ENCODE peak calls at places on chromosomes 5 and 9, in six cellular contexts. One of them, this sample, is unnamed.

GRCh38 chr9:129414377-129415021 is 206.4 kb downstream of the C9orf50 start:
- DNase-seq in IMR-90: peak; percentile 63
- DNase-seq in MM.1S: no peak
- DNase-seq in mammary epithelial cell: peak; percentile 7
- DNase-seq in lower leg skin: peak; percentile 92
- DNase-seq in PC-3: no peak
- DNase-seq in this sample: peak; percentile 29

GRCh38 chr5:146919304-146919703 is 40.7 kb upstream of the PPP2R2B start:
- DNase-seq in IMR-90: no peak
- DNase-seq in MM.1S: peak; percentile 30
- DNase-seq in mammary epithelial cell: no peak
- DNase-seq in lower leg skin: no peak
- DNase-seq in PC-3: no peak
- DNase-seq in this sample: no peak

GRCh38 chr9:121814594-121814993 is 163.2 kb downstream of the DAB2IP start:
- DNase-seq in IMR-90: no peak
- DNase-seq in MM.1S: no peak
- DNase-seq in mammary epithelial cell: no peak
- DNase-seq in lower leg skin: peak; percentile 40
- DNase-seq in PC-3: no peak
- DNase-seq in this sample: no peak

GRCh38 chr9:38141751-38142150 is 72.7 kb upstream of the SHB start:
- DNase-seq in IMR-90: peak; percentile 83
- DNase-seq in MM.1S: no peak
- DNase-seq in mammary epithelial cell: peak; percentile 70
- DNase-seq in lower leg skin: no peak
- DNase-seq in PC-3: peak; percentile 61
- DNase-seq in this sample: peak; percentile 35

GRCh38 chr9:132670816-132671371 is 630 bp downstream of the GTF3C4 start:
- DNase-seq in IMR-90: peak; percentile 13
- DNase-seq in MM.1S: peak; percentile 44
- DNase-seq in mammary epithelial cell: peak; percentile 37
- DNase-seq in lower leg skin: no peak
- DNase-seq in PC-3: peak; percentile 4
- DNase-seq in this sample: peak; percentile 36

GRCh38 chr5:59842999-59843398 is 50.5 kb downstream of the PDE4D start:
- DNase-seq in IMR-90: peak; percentile 59
- DNase-seq in MM.1S: no peak
- DNase-seq in mammary epithelial cell: no peak
- DNase-seq in lower leg skin: no peak
- DNase-seq in PC-3: no peak
- DNase-seq in this sample: peak; percentile 58

GRCh38 chr5:61409568-61409967 is 77.5 kb downstream of the ZSWIM6 start:
- DNase-seq in IMR-90: peak; percentile 96
- DNase-seq in MM.1S: no peak
- DNase-seq in mammary epithelial cell: peak; percentile 88
- DNase-seq in lower leg skin: no peak
- DNase-seq in PC-3: peak; percentile 87
- DNase-seq in this sample: peak; percentile 81

GRCh38 chr9:111952559-111952958 is 55.9 kb downstream of the UGCG start:
- DNase-seq in IMR-90: peak; percentile 96
- DNase-seq in MM.1S: no peak
- DNase-seq in mammary epithelial cell: peak; percentile 93
- DNase-seq in lower leg skin: peak; percentile 57
- DNase-seq in PC-3: peak; percentile 67
- DNase-seq in this sample: peak; percentile 85

GRCh38 chr9:131839281-131840084 is 99.6 kb upstream of the RAPGEF1 start:
- DNase-seq in IMR-90: peak; percentile 65
- DNase-seq in MM.1S: no peak
- DNase-seq in mammary epithelial cell: peak; percentile 79
- DNase-seq in lower leg skin: no peak
- DNase-seq in PC-3: peak; percentile 74
- DNase-seq in this sample: peak; percentile 89

GRCh38 chr9:76136986-76137385 is 246.5 kb downstream of the PCSK5 start:
- DNase-seq in IMR-90: peak; percentile 81
- DNase-seq in MM.1S: no peak
- DNase-seq in mammary epithelial cell: peak; percentile 62
- DNase-seq in lower leg skin: no peak
- DNase-seq in PC-3: no peak
- DNase-seq in this sample: peak; percentile 65

GRCh38 chr5:178086266-178086665 is 27.1 kb upstream of the N4BP3 start:
- DNase-seq in IMR-90: no peak
- DNase-seq in MM.1S: no peak
- DNase-seq in mammary epithelial cell: peak; percentile 64
- DNase-seq in lower leg skin: no peak
- DNase-seq in PC-3: peak; percentile 43
- DNase-seq in this sample: peak; percentile 64

GRCh38 chr9:13432914-13433313 is 153.4 kb upstream of the MPDZ start:
- DNase-seq in IMR-90: no peak
- DNase-seq in MM.1S: no peak
- DNase-seq in mammary epithelial cell: no peak
- DNase-seq in lower leg skin: no peak
- DNase-seq in PC-3: peak; percentile 54
- DNase-seq in this sample: peak; percentile 67

GRCh38 chr9:126880947-126881332 is 20.5 kb downstream of the ZBTB34 start:
- DNase-seq in IMR-90: no peak
- DNase-seq in MM.1S: no peak
- DNase-seq in mammary epithelial cell: no peak
- DNase-seq in lower leg skin: no peak
- DNase-seq in PC-3: no peak
- DNase-seq in this sample: no peak

GRCh38 chr9:89919171-89919681 is 314.4 kb downstream of the GADD45G start:
- DNase-seq in IMR-90: no peak
- DNase-seq in MM.1S: peak; percentile 54
- DNase-seq in mammary epithelial cell: no peak
- DNase-seq in lower leg skin: peak; percentile 69
- DNase-seq in PC-3: no peak
- DNase-seq in this sample: no peak

GRCh38 chr5:113147088-113147487 is 170.5 kb downstream of the DCP2 start:
- DNase-seq in IMR-90: peak; percentile 99
- DNase-seq in MM.1S: no peak
- DNase-seq in mammary epithelial cell: peak; percentile 76
- DNase-seq in lower leg skin: no peak
- DNase-seq in PC-3: no peak
- DNase-seq in this sample: peak; percentile 77

GRCh38 chr5:122295138-122295537 is 16.9 kb upstream of the SNCAIP start:
- DNase-seq in IMR-90: no peak
- DNase-seq in MM.1S: peak; percentile 58
- DNase-seq in mammary epithelial cell: peak; percentile 3
- DNase-seq in lower leg skin: no peak
- DNase-seq in PC-3: peak; percentile 23
- DNase-seq in this sample: no peak

GRCh38 chr5:35924122-35924949 is 14.1 kb downstream of the CAPSL start:
- DNase-seq in IMR-90: peak; percentile 85
- DNase-seq in MM.1S: no peak
- DNase-seq in mammary epithelial cell: peak; percentile 79
- DNase-seq in lower leg skin: no peak
- DNase-seq in PC-3: peak; percentile 72
- DNase-seq in this sample: peak; percentile 41

GRCh38 chr5:154590093-154590724 is 112.2 kb upstream of the HAND1 start:
- DNase-seq in IMR-90: no peak
- DNase-seq in MM.1S: no peak
- DNase-seq in mammary epithelial cell: no peak
- DNase-seq in lower leg skin: no peak
- DNase-seq in PC-3: no peak
- DNase-seq in this sample: no peak

GRCh38 chr5:163585206-163585605 is 79.8 kb downstream of the MAT2B start:
- DNase-seq in IMR-90: peak; percentile 95
- DNase-seq in MM.1S: no peak
- DNase-seq in mammary epithelial cell: peak; percentile 79
- DNase-seq in lower leg skin: no peak
- DNase-seq in PC-3: peak; percentile 67
- DNase-seq in this sample: peak; percentile 69

GRCh38 chr9:95091971-95092320 is 225.6 kb downstream of the FANCC start:
- DNase-seq in IMR-90: peak; percentile 44
- DNase-seq in MM.1S: no peak
- DNase-seq in mammary epithelial cell: no peak
- DNase-seq in lower leg skin: no peak
- DNase-seq in PC-3: peak; percentile 53
- DNase-seq in this sample: peak; percentile 37

GRCh38 chr5:139698461-139699146 is 50.5 kb downstream of the CXXC5 start:
- DNase-seq in IMR-90: peak; percentile 74
- DNase-seq in MM.1S: no peak
- DNase-seq in mammary epithelial cell: peak; percentile 15
- DNase-seq in lower leg skin: peak; percentile 97
- DNase-seq in PC-3: no peak
- DNase-seq in this sample: peak; percentile 57

DNA sequence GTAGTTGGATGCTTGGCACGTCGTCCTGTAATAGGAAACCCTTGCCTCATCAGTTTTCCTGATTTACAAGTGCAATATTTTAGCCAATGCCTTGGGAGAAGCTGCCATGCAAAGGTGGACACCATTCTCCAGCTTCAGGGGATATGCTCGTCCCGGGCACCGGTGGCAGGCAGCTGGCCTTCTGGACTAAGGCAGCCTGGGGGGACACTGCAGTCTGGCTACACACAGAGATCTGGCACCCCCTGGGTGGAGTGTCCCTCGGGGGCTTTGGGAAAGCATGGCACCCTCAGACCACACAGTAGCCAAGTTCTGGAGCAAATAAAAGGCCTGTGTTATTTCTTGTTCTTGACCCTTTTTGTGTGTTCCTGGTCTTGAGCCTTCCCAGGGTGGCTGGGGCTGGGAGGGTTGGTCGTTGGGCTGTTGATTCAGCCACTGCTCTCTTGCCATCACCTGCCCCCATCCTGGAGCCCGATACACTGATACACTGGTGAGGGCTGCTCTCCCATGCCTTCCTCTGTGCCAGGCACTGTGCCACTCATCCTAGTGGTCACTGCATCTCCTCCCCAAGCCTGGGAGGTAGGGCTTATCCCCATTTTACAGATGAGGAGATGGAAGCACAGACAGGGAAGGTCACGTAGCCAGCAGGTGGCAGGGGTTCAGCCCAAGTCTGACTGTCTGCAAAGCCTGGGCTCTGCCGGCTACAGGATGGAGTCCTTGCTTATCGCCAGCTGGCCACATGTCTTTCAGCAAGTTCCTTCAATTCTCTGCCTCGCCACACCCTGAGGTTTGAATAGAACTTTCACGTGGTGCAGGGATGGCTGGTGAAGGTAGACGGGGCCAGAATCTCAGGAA is 134.1 kb downstream of the RGS3 start:
- DNase-seq in IMR-90: no peak
- DNase-seq in MM.1S: no peak
- DNase-seq in mammary epithelial cell: no peak
- DNase-seq in lower leg skin: no peak
- DNase-seq in PC-3: no peak
- DNase-seq in this sample: no peak
- H3K4me3 ChIP-seq in IMR-90: no peak overlapping the region
- H3K4me3 ChIP-seq in MM.1S: no peak overlapping the region
- H3K4me3 ChIP-seq in mammary epithelial cell: no peak overlapping the region
- H3K4me3 ChIP-seq in lower leg skin: no peak overlapping the region
- H3K4me3 ChIP-seq in PC-3: no peak overlapping the region
- H3K4me3 ChIP-seq in this sample: no peak overlapping the region

DNA sequence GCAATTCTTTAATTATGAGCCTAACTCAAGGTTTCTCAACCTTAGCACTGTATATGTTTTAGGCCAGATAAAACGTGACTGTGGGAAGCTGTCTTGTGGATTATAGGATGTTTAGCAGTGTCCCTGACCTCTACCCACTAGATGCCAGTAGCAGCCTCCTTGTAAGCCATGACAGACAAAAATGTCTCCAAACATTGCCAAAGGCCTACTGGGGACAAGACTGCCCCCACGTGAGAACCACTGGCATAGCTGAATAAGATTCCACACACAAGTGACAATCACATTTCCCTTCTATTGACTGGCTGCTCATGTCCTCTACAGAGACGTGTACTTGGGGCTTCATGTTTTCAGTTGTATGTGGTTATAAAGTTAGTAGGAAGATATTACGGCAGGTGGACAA is 55.4 kb downstream of the GOLM1 start:
- DNase-seq in IMR-90: no peak
- DNase-seq in MM.1S: no peak
- DNase-seq in mammary epithelial cell: no peak
- DNase-seq in lower leg skin: peak; percentile 23
- DNase-seq in PC-3: peak; percentile 16
- DNase-seq in this sample: peak; percentile 9
- TF ChIP-seq CTCF in IMR-90: no peak
- TF ChIP-seq CTCF in MM.1S: no peak
- TF ChIP-seq CTCF in mammary epithelial cell: peak; percentile 9
- TF ChIP-seq CTCF in lower leg skin: no peak
- TF ChIP-seq CTCF in PC-3: peak; percentile 38
- TF ChIP-seq CTCF in this sample: no peak

GRCh38 chr9:133978226-133979123 is 13.6 kb downstream of the VAV2 start:
- DNase-seq in IMR-90: no peak
- DNase-seq in MM.1S: no peak
- DNase-seq in mammary epithelial cell: no peak
- DNase-seq in lower leg skin: no peak
- DNase-seq in PC-3: no peak
- DNase-seq in this sample: no peak

GRCh38 chr9:133981589-133981957 is 10.6 kb downstream of the VAV2 start:
- DNase-seq in IMR-90: no peak
- DNase-seq in MM.1S: no peak
- DNase-seq in mammary epithelial cell: no peak
- DNase-seq in lower leg skin: no peak
- DNase-seq in PC-3: no peak
- DNase-seq in this sample: no peak

GRCh38 chr9:133979124-133979920 is 12.8 kb downstream of the VAV2 start:
- DNase-seq in IMR-90: peak; percentile 37
- DNase-seq in MM.1S: no peak
- DNase-seq in mammary epithelial cell: no peak
- DNase-seq in lower leg skin: no peak
- DNase-seq in PC-3: no peak
- DNase-seq in this sample: no peak

GRCh38 chr9:133980864-133981588 is 11.1 kb downstream of the VAV2 start:
- DNase-seq in IMR-90: no peak
- DNase-seq in MM.1S: no peak
- DNase-seq in mammary epithelial cell: no peak
- DNase-seq in lower leg skin: no peak
- DNase-seq in PC-3: no peak
- DNase-seq in this sample: no peak

GRCh38 chr9:133979921-133980863 is 11.9 kb downstream of the VAV2 start:
- DNase-seq in IMR-90: no peak
- DNase-seq in MM.1S: no peak
- DNase-seq in mammary epithelial cell: no peak
- DNase-seq in lower leg skin: no peak
- DNase-seq in PC-3: no peak
- DNase-seq in this sample: no peak
- H3K4me3 ChIP-seq in IMR-90: no peak overlapping the region
- H3K4me3 ChIP-seq in MM.1S: no peak overlapping the region
- H3K4me3 ChIP-seq in mammary epithelial cell: no peak overlapping the region
- H3K4me3 ChIP-seq in lower leg skin: no peak overlapping the region
- H3K4me3 ChIP-seq in PC-3: no peak overlapping the region
- H3K4me3 ChIP-seq in this sample: no peak overlapping the region

GRCh38 chr5:126363658-126364057 is 59.6 kb upstream of the GRAMD2B start:
- DNase-seq in IMR-90: no peak
- DNase-seq in MM.1S: no peak
- DNase-seq in mammary epithelial cell: peak; percentile 76
- DNase-seq in lower leg skin: no peak
- DNase-seq in PC-3: no peak
- DNase-seq in this sample: peak; percentile 77

GRCh38 chr5:126357585-126358342 is 65.4 kb upstream of the GRAMD2B start:
- DNase-seq in IMR-90: no peak
- DNase-seq in MM.1S: no peak
- DNase-seq in mammary epithelial cell: no peak
- DNase-seq in lower leg skin: no peak
- DNase-seq in PC-3: no peak
- DNase-seq in this sample: no peak

GRCh38 chr5:126358525-126358924 is 64.7 kb upstream of the GRAMD2B start:
- DNase-seq in IMR-90: peak; percentile 49
- DNase-seq in MM.1S: peak; percentile 30
- DNase-seq in mammary epithelial cell: peak; percentile 59
- DNase-seq in lower leg skin: no peak
- DNase-seq in PC-3: no peak
- DNase-seq in this sample: no peak

GRCh38 chr5:126359884-126360283 is 63.3 kb upstream of the GRAMD2B start:
- DNase-seq in IMR-90: no peak
- DNase-seq in MM.1S: peak; percentile 77
- DNase-seq in mammary epithelial cell: no peak
- DNase-seq in lower leg skin: no peak
- DNase-seq in PC-3: no peak
- DNase-seq in this sample: no peak

GRCh38 chr5:126360467-126360866 is 62.7 kb upstream of the GRAMD2B start:
- DNase-seq in IMR-90: no peak
- DNase-seq in MM.1S: peak; percentile 13
- DNase-seq in mammary epithelial cell: peak; percentile 83
- DNase-seq in lower leg skin: no peak
- DNase-seq in PC-3: no peak
- DNase-seq in this sample: peak; percentile 87
- TF ChIP-seq CTCF in IMR-90: no peak
- TF ChIP-seq CTCF in MM.1S: no peak
- TF ChIP-seq CTCF in mammary epithelial cell: no peak
- TF ChIP-seq CTCF in lower leg skin: no peak
- TF ChIP-seq CTCF in PC-3: no peak
- TF ChIP-seq CTCF in this sample: no peak